ENCODE peak calls at places on chromosomes 3 and 15, in four cellular contexts. S, K, W and F are unnamed samples.

GRCh38 chr3:43394071-43394501 is 107.7 kb downstream of the SNRK start:
- DNase-seq in W (no peak), K (peak), S (peak), F (peak)

GRCh38 chr3:149494022-149494758 is 19.7 kb downstream of the TM4SF4 start:
- DNase-seq in S (peak), W (no peak), K (peak), F (peak)

GRCh38 chr15:51267047-51267713 is 71.2 kb downstream of the CYP19A1 start:
- DNase-seq in K (peak), S (no peak), W (no peak), F (no peak)

GRCh38 chr3:60599586-60599985 is 651.7 kb downstream of the FHIT start:
- DNase-seq in W (no peak), S (no peak), K (no peak), F (no peak)

GRCh38 chr3:184795493-184796198 is 16.3 kb upstream of the VPS8 start:
- DNase-seq in K (no peak), W (no peak), S (no peak), F (no peak)

GRCh38 chr3:49027634-49028033 is 1.6 kb downstream of the IMPDH2 start:
- DNase-seq in S (no peak), W (no peak), K (no peak), F (no peak)

GRCh38 chr3:155356594-155357370 is 63.3 kb upstream of the STRIT1 start:
- DNase-seq in W (no peak), K (no peak), S (peak), F (peak)

GRCh38 chr3:167837430-167837829 is 101.9 kb downstream of the SERPINI1 start:
- DNase-seq in W (no peak), S (no peak), K (no peak), F (no peak)

GRCh38 chr3:66472313-66473134 is 28.3 kb downstream of the LRIG1 start:
- DNase-seq in S (peak), W (no peak), K (no peak), F (no peak)

GRCh38 chr3:187669675-187670504 is at the start of gene SST:
- DNase-seq in K (peak), W (no peak), S (peak), F (peak)

GRCh38 chr15:49235446-49236207 is 65.6 kb downstream of the GALK2 start:
- DNase-seq in S (peak), W (peak), K (peak), F (no peak)